ENCODE peak calls at places on chromosomes 4 and X, in eight cellular contexts. One of them, this sample, is unnamed.

GRCh38 chr4:66187175-66187720 is 517.0 kb upstream of the EPHA5 start:
- DNase-seq in Panc1: no peak
- DNase-seq in C1 segment of cervical spinal cord: no peak
- DNase-seq in left cardiac atrium: no peak
- DNase-seq in endodermal cell: no peak
- DNase-seq in EL: no peak
- DNase-seq in stimulated activated CD4-positive, alpha-beta T cell treated with anti-CD3 and anti-CD28 coated beads, Interleukin-1b, Interleukin-23, amount 100 ng/mL, for 4 hours: no peak
- DNase-seq in naive thymus-derived CD4-positive, alpha-beta T cell: no peak
- DNase-seq in this sample: no peak

GRCh38 chr4:150212927-150213326 is 134.7 kb downstream of the DCLK2 start:
- DNase-seq in Panc1: no peak
- DNase-seq in C1 segment of cervical spinal cord: peak
- DNase-seq in left cardiac atrium: no peak
- DNase-seq in endodermal cell: no peak
- DNase-seq in EL: no peak
- DNase-seq in stimulated activated CD4-positive, alpha-beta T cell treated with anti-CD3 and anti-CD28 coated beads, Interleukin-1b, Interleukin-23, amount 100 ng/mL, for 4 hours: no peak
- DNase-seq in naive thymus-derived CD4-positive, alpha-beta T cell: no peak
- DNase-seq in this sample: no peak

GRCh38 chr4:3523146-3523627 is 9.0 kb downstream of the LRPAP1 start:
- DNase-seq in Panc1: no peak
- DNase-seq in C1 segment of cervical spinal cord: no peak
- DNase-seq in left cardiac atrium: no peak
- DNase-seq in endodermal cell: peak
- DNase-seq in EL: no peak
- DNase-seq in stimulated activated CD4-positive, alpha-beta T cell treated with anti-CD3 and anti-CD28 coated beads, Interleukin-1b, Interleukin-23, amount 100 ng/mL, for 4 hours: no peak
- DNase-seq in naive thymus-derived CD4-positive, alpha-beta T cell: no peak
- DNase-seq in this sample: no peak

GRCh38 chr4:69977582-69977981 is 12.1 kb upstream of the CSN2 start:
- DNase-seq in Panc1: no peak
- DNase-seq in C1 segment of cervical spinal cord: no peak
- DNase-seq in left cardiac atrium: no peak
- DNase-seq in endodermal cell: no peak
- DNase-seq in EL: no peak
- DNase-seq in stimulated activated CD4-positive, alpha-beta T cell treated with anti-CD3 and anti-CD28 coated beads, Interleukin-1b, Interleukin-23, amount 100 ng/mL, for 4 hours: no peak
- DNase-seq in naive thymus-derived CD4-positive, alpha-beta T cell: no peak
- DNase-seq in this sample: no peak

GRCh38 chr4:56870927-56871326 is 36.8 kb upstream of the REST start:
- DNase-seq in Panc1: no peak
- DNase-seq in C1 segment of cervical spinal cord: no peak
- DNase-seq in left cardiac atrium: no peak
- DNase-seq in endodermal cell: no peak
- DNase-seq in EL: peak
- DNase-seq in stimulated activated CD4-positive, alpha-beta T cell treated with anti-CD3 and anti-CD28 coated beads, Interleukin-1b, Interleukin-23, amount 100 ng/mL, for 4 hours: no peak
- DNase-seq in naive thymus-derived CD4-positive, alpha-beta T cell: no peak
- DNase-seq in this sample: no peak

GRCh38 chrX:103063918-103064434 is at the start of gene BEX1:
- DNase-seq in Panc1: no peak
- DNase-seq in C1 segment of cervical spinal cord: peak
- DNase-seq in left cardiac atrium: peak
- DNase-seq in endodermal cell: peak
- DNase-seq in EL: peak
- DNase-seq in stimulated activated CD4-positive, alpha-beta T cell treated with anti-CD3 and anti-CD28 coated beads, Interleukin-1b, Interleukin-23, amount 100 ng/mL, for 4 hours: no peak
- DNase-seq in naive thymus-derived CD4-positive, alpha-beta T cell: no peak
- DNase-seq in this sample: no peak

GRCh38 chr4:26015133-26015651 is 101.2 kb downstream of the SMIM20 start:
- DNase-seq in Panc1: no peak
- DNase-seq in C1 segment of cervical spinal cord: peak
- DNase-seq in left cardiac atrium: peak
- DNase-seq in endodermal cell: peak
- DNase-seq in EL: peak
- DNase-seq in stimulated activated CD4-positive, alpha-beta T cell treated with anti-CD3 and anti-CD28 coated beads, Interleukin-1b, Interleukin-23, amount 100 ng/mL, for 4 hours: no peak
- DNase-seq in naive thymus-derived CD4-positive, alpha-beta T cell: no peak
- DNase-seq in this sample: no peak

GRCh38 chr4:186204103-186204559 is 12.8 kb downstream of the CYP4V2 start:
- DNase-seq in Panc1: no peak
- DNase-seq in C1 segment of cervical spinal cord: no peak
- DNase-seq in left cardiac atrium: no peak
- DNase-seq in endodermal cell: no peak
- DNase-seq in EL: no peak
- DNase-seq in stimulated activated CD4-positive, alpha-beta T cell treated with anti-CD3 and anti-CD28 coated beads, Interleukin-1b, Interleukin-23, amount 100 ng/mL, for 4 hours: no peak
- DNase-seq in naive thymus-derived CD4-positive, alpha-beta T cell: no peak
- DNase-seq in this sample: peak

GRCh38 chr4:103306870-103307345 is 108.8 kb upstream of the CENPE start:
- DNase-seq in Panc1: no peak
- DNase-seq in C1 segment of cervical spinal cord: peak
- DNase-seq in left cardiac atrium: no peak
- DNase-seq in endodermal cell: peak
- DNase-seq in EL: no peak
- DNase-seq in stimulated activated CD4-positive, alpha-beta T cell treated with anti-CD3 and anti-CD28 coated beads, Interleukin-1b, Interleukin-23, amount 100 ng/mL, for 4 hours: no peak
- DNase-seq in naive thymus-derived CD4-positive, alpha-beta T cell: no peak
- DNase-seq in this sample: no peak

GRCh38 chr4:126853715-126854114 is 779.0 kb upstream of the INTU start:
- DNase-seq in Panc1: no peak
- DNase-seq in C1 segment of cervical spinal cord: no peak
- DNase-seq in left cardiac atrium: no peak
- DNase-seq in endodermal cell: no peak
- DNase-seq in EL: no peak
- DNase-seq in stimulated activated CD4-positive, alpha-beta T cell treated with anti-CD3 and anti-CD28 coated beads, Interleukin-1b, Interleukin-23, amount 100 ng/mL, for 4 hours: no peak
- DNase-seq in naive thymus-derived CD4-positive, alpha-beta T cell: no peak
- DNase-seq in this sample: no peak

GRCh38 chr4:39637572-39638357 is 900 bp downstream of the SMIM14 start:
- DNase-seq in Panc1: no peak
- DNase-seq in C1 segment of cervical spinal cord: peak
- DNase-seq in left cardiac atrium: peak
- DNase-seq in endodermal cell: peak
- DNase-seq in EL: peak
- DNase-seq in stimulated activated CD4-positive, alpha-beta T cell treated with anti-CD3 and anti-CD28 coated beads, Interleukin-1b, Interleukin-23, amount 100 ng/mL, for 4 hours: no peak
- DNase-seq in naive thymus-derived CD4-positive, alpha-beta T cell: no peak
- DNase-seq in this sample: no peak

GRCh38 chrX:118726887-118727685 is at the start of gene IL13RA1:
- DNase-seq in Panc1: peak
- DNase-seq in C1 segment of cervical spinal cord: peak
- DNase-seq in left cardiac atrium: peak
- DNase-seq in endodermal cell: peak
- DNase-seq in EL: peak
- DNase-seq in stimulated activated CD4-positive, alpha-beta T cell treated with anti-CD3 and anti-CD28 coated beads, Interleukin-1b, Interleukin-23, amount 100 ng/mL, for 4 hours: no peak
- DNase-seq in naive thymus-derived CD4-positive, alpha-beta T cell: peak
- DNase-seq in this sample: peak

This sample was measured in GDM1.